ENCODE peak calls at places on chromosomes 11 and 22, in six cellular contexts. B is lower leg skin, Y is tibial artery, C is kidney, O is GM23338, T is PC-3. S is an unnamed sample.

GRCh38 chr22:30947821-30948454 is 20.6 kb downstream of the MORC2 start:
- DNase-seq in C (no peak), B (no peak), T (peak), Y (no peak), O (peak), S (no peak)

GRCh38 chr22:26484360-26484706 is 656 bp downstream of the SRRD start:
- DNase-seq in C (no peak), O (peak), T (no peak), B (no peak), Y (no peak), S (no peak)

GRCh38 chr11:8258289-8258688 is 5.4 kb downstream of the LMO1 start:
- DNase-seq in C (peak), T (no peak), B (no peak), O (no peak), Y (peak), S (no peak)

GRCh38 chr11:111335596-111335995 is 37.2 kb downstream of the POU2AF3 start:
- DNase-seq in O (no peak), Y (no peak), C (no peak), T (peak), B (no peak), S (no peak)

GRCh38 chr11:132082566-132082965 is 712.2 kb downstream of the NTM start:
- DNase-seq in B (no peak), T (no peak), C (no peak), O (no peak), Y (no peak), S (no peak)

GRCh38 chr22:28032896-28033295 is 113.8 kb upstream of the PITPNB start:
- DNase-seq in B (no peak), O (no peak), C (no peak), T (no peak), Y (no peak), S (no peak)

GRCh38 chr22:21940521-21940920 is 12.1 kb downstream of the PPM1F start:
- DNase-seq in B (no peak), Y (no peak), O (no peak), T (peak), C (no peak), S (no peak)

GRCh38 chr22:40050258-40050657 is 55.5 kb downstream of the FAM83F start:
- DNase-seq in Y (no peak), T (no peak), O (no peak), C (no peak), B (no peak), S (peak)

GRCh38 chr11:57792060-57792541 is 30.5 kb downstream of the CTNND1 start:
- DNase-seq in T (no peak), C (peak), O (no peak), B (peak), Y (peak), S (peak)

GRCh38 chr11:11844272-11844671 is 2.5 kb downstream of the USP47 start:
- DNase-seq in B (no peak), O (no peak), C (no peak), Y (no peak), T (no peak), S (no peak)

GRCh38 chr22:35383679-35384071 is 2.8 kb downstream of the HMOX1 start:
- DNase-seq in C (no peak), O (no peak), Y (no peak), B (no peak), T (no peak), S (no peak)

GRCh38 chr11:62875698-62876483 is 4.8 kb upstream of the SLC3A2 start:
- DNase-seq in T (no peak), O (no peak), B (no peak), Y (no peak), C (peak), S (no peak)

GRCh38 chr22:40029189-40029890 is 34.6 kb downstream of the FAM83F start:
- DNase-seq in B (no peak), O (no peak), T (no peak), C (no peak), Y (no peak), S (no peak)

S was measured in GM12878.